ENCODE peak calls at places on chromosomes 7 and 10, in ten cellular contexts. W is astrocyte of the cerebellum; H is PC-3; K is CD8-positive, alpha-beta T cell; G is stomach; J is AG09319; R is hepatocyte; A is GM12864; T is epithelial cell of esophagus; D is tibial nerve. N is an unnamed sample.

GRCh38 chr10:82377608-82378007 is 502.6 kb downstream of the NRG3 start:
- DNase-seq in W (no peak), H (no peak), K (no peak), G (no peak), J (no peak), R (peak; percentile 20), A (no peak), T (no peak), D (no peak), N (no peak)

GRCh38 chr7:30502470-30503251 is 2.0 kb downstream of the GGCT start:
- DNase-seq in W (no peak), H (peak; percentile 58), K (no peak), G (no peak), J (no peak), R (no peak), A (no peak), T (peak; percentile 59), D (no peak), N (no peak)

GRCh38 chr7:131865911-131866310 is 309.5 kb upstream of the PODXL start:
- DNase-seq in W (no peak), H (no peak), K (no peak), G (no peak), J (no peak), R (no peak), A (no peak), T (no peak), D (no peak), N (no peak)

GRCh38 chr10:93363891-93364648 is 118.1 kb downstream of the MYOF start:
- DNase-seq in W (no peak), H (no peak), K (no peak), G (no peak), J (no peak), R (no peak), A (no peak), T (peak; percentile 37), D (no peak), N (peak; percentile 65)

GRCh38 chr10:72162978-72163377 is 52.8 kb upstream of the ANAPC16 start:
- DNase-seq in W (peak; percentile 75), H (peak; percentile 66), K (no peak), G (no peak), J (peak; percentile 63), R (no peak), A (peak; percentile 37), T (peak; percentile 95), D (no peak), N (no peak)

GRCh38 chr7:66281678-66282593 is 76.8 kb downstream of the TPST1 start:
- DNase-seq in W (peak; percentile 96), H (peak; percentile 95), K (no peak), G (no peak), J (peak; percentile 88), R (peak; percentile 27), A (no peak), T (peak; percentile 71), D (no peak), N (no peak)

GRCh38 chr7:105641236-105641810 is 60.0 kb upstream of the EFCAB10 start:
- DNase-seq in W (no peak), H (no peak), K (no peak), G (no peak), J (no peak), R (no peak), A (no peak), T (no peak), D (no peak), N (no peak)

GRCh38 chr7:105691029-105691691 is 109.9 kb upstream of the EFCAB10 start:
- DNase-seq in W (no peak), H (peak; percentile 35), K (peak; percentile 16), G (no peak), J (peak; percentile 56), R (no peak), A (no peak), T (no peak), D (no peak), N (no peak)

GRCh38 chr10:25933653-25934608 is at the start of gene MYO3A:
- DNase-seq in W (no peak), H (no peak), K (no peak), G (no peak), J (no peak), R (peak; percentile 34), A (no peak), T (no peak), D (no peak), N (no peak)

GRCh38 chr10:6135039-6135438 is 46.2 kb downstream of the RBM17 start:
- DNase-seq in W (no peak), H (no peak), K (no peak), G (no peak), J (no peak), R (no peak), A (peak; percentile 64), T (no peak), D (no peak), N (no peak)

GRCh38 chr10:73910764-73911552 is at the start of gene PLAU:
- DNase-seq in W (no peak), H (peak; percentile 91), K (no peak), G (peak; percentile 44), J (no peak), R (peak; percentile 59), A (no peak), T (peak; percentile 69), D (peak; percentile 27), N (peak; percentile 70)

GRCh38 chr7:48224042-48224441 is 52.8 kb downstream of the ABCA13 start:
- DNase-seq in W (no peak), H (no peak), K (no peak), G (no peak), J (no peak), R (no peak), A (no peak), T (no peak), D (no peak), N (no peak)

GRCh38 chr7:114212753-114213439 is 201.7 kb upstream of the FOXP2 start:
- DNase-seq in W (no peak), H (no peak), K (no peak), G (no peak), J (no peak), R (no peak), A (no peak), T (peak; percentile 27), D (no peak), N (no peak)

GRCh38 chr7:92837214-92837749 is 909 bp upstream of the CDK6 start:
- DNase-seq in W (no peak), H (peak; percentile 14), K (no peak), G (no peak), J (no peak), R (no peak), A (no peak), T (peak; percentile 15), D (no peak), N (no peak)

GRCh38 chr10:132319853-132320669 is 11.9 kb upstream of the LRRC27 start:
- DNase-seq in W (peak; percentile 75), H (peak; percentile 81), K (no peak), G (no peak), J (peak; percentile 70), R (peak; percentile 62), A (peak; percentile 51), T (peak; percentile 87), D (no peak), N (no peak)

GRCh38 chr7:135771961-135772638 is 23.5 kb upstream of the FAM180A start:
- DNase-seq in W (peak; percentile 57), H (peak; percentile 46), K (no peak), G (no peak), J (no peak), R (peak; percentile 46), A (no peak), T (peak; percentile 61), D (no peak), N (no peak)

GRCh38 chr10:95279042-95279820 is 11.6 kb downstream of the PDLIM1 start:
- DNase-seq in W (no peak), H (peak; percentile 70), K (no peak), G (no peak), J (no peak), R (no peak), A (no peak), T (peak; percentile 77), D (no peak), N (no peak)
- TF ChIP-seq CTCF in W (no peak), H (no peak), K (no peak), G (no peak), J (no peak), R (no peak), A (no peak), T (no peak), D (no peak), N (no peak)

DNA sequence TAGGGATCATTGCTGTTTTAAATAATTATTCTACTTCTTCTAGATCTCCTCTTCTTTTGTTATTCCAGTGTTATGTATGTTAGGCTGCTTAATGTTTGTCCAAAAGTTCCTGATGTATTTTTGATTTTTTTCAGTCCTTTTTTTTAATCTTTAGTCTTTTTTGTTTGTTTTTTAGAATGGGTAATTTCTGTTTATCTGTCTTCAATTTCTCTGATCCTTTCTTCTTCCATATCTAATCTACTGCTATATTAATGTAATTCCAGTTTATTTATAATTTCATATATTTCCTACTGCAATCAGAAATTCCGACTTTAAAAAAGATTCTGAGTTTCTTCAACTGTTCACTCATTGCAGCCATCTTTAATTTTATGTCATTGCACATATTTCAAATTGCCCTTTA is 452.8 kb upstream of the POT1 start:
- DNase-seq in W (no peak), H (no peak), K (no peak), G (no peak), J (no peak), R (no peak), A (no peak), T (no peak), D (no peak), N (no peak)
- TF ChIP-seq CTCF in W (no peak), H (no peak), K (no peak), G (no peak), J (no peak), R (no peak), A (no peak), T (no peak), D (no peak), N (no peak)

DNA sequence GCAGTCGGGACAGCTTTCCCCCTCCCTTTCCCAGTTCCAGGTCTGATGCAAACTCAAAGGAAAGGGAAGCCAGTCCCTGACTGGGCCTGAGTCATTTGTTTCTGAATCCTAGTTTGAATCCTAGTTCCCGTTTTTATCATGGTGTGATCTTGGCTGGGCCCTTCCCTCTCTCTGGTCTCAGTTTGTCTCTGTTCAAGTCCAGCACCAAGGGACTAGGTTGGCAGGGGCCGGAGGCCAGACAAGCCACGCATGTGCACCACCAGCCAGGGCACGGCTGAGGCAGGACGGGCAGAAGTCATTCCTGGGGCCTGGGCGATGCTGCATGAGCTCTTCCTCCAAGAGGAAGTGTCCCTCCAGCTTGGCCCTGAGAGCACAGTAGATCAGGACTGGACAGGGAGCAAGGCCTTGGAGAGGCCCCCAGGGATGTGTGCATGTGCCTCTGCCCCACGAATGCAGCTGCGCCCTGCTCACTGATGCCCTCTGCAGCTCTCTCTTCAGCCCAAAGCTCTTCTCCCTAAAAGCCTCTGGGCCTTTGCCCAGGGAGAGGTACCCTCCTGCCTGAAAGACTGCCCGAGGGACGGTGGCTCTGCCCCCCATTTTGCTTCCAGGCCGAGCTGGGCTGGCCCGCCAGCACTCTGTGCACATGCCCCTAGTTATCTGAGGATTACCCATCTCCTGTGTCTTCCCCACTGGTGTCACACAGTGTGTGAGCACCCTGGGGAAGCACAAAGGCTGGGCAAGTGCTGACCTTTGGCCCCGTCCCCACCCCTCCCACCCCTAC is 86.7 kb downstream of the ZMIZ1 start:
- DNase-seq in W (no peak), H (peak; percentile 93), K (no peak), G (no peak), J (no peak), R (no peak), A (no peak), T (peak; percentile 59), D (no peak), N (no peak)
- TF ChIP-seq CTCF in W (no peak), H (no peak), K (no peak), G (no peak), J (peak; percentile 19), R (no peak), A (peak; percentile 20), T (no peak), D (no peak), N (no peak)

GRCh38 chr7:109246330-109247077 is 676.8 kb downstream of the DNAJB9 start:
- DNase-seq in W (peak; percentile 51), H (peak; percentile 88), K (no peak), G (peak; percentile 43), J (no peak), R (no peak), A (no peak), T (peak; percentile 85), D (no peak), N (no peak)
- TF ChIP-seq CTCF in W (no peak), H (no peak), K (no peak), G (no peak), J (no peak), R (no peak), A (no peak), T (no peak), D (no peak), N (no peak)